ENCODE peak calls at places on chromosomes 6 and 20, in eight cellular contexts. One of them, this sample, is unnamed.

GRCh38 chr20:22905667-22906066 is 129.4 kb upstream of the SSTR4 start:
- DNase-seq in NCI-H2107: no peak
- DNase-seq in memory B cell: no peak
- DNase-seq in NB4: no peak
- DNase-seq in ELF-1: no peak
- DNase-seq in ACHN: no peak
- DNase-seq in activated CD4-positive, alpha-beta T cell treated with anti-CD3 and anti-CD28 coated beads for 36 hours: peak
- DNase-seq in AG08396: no peak
- DNase-seq in this sample: peak

GRCh38 chr6:156347251-156348049 is 429.7 kb upstream of the ARID1B start:
- DNase-seq in NCI-H2107: no peak
- DNase-seq in memory B cell: no peak
- DNase-seq in NB4: peak
- DNase-seq in ELF-1: no peak
- DNase-seq in ACHN: no peak
- DNase-seq in activated CD4-positive, alpha-beta T cell treated with anti-CD3 and anti-CD28 coated beads for 36 hours: no peak
- DNase-seq in AG08396: no peak
- DNase-seq in this sample: no peak

GRCh38 chr20:40670251-40670650 is 18.8 kb downstream of the MAFB start:
- DNase-seq in NCI-H2107: no peak
- DNase-seq in memory B cell: no peak
- DNase-seq in NB4: no peak
- DNase-seq in ELF-1: no peak
- DNase-seq in ACHN: no peak
- DNase-seq in activated CD4-positive, alpha-beta T cell treated with anti-CD3 and anti-CD28 coated beads for 36 hours: no peak
- DNase-seq in AG08396: no peak
- DNase-seq in this sample: no peak

GRCh38 chr6:83430606-83431544 is at the start of gene ME1:
- DNase-seq in NCI-H2107: peak
- DNase-seq in memory B cell: no peak
- DNase-seq in NB4: peak
- DNase-seq in ELF-1: peak
- DNase-seq in ACHN: peak
- DNase-seq in activated CD4-positive, alpha-beta T cell treated with anti-CD3 and anti-CD28 coated beads for 36 hours: peak
- DNase-seq in AG08396: peak
- DNase-seq in this sample: peak

GRCh38 chr20:56750430-56750829 is 121.3 kb downstream of the TFAP2C start:
- DNase-seq in NCI-H2107: no peak
- DNase-seq in memory B cell: no peak
- DNase-seq in NB4: no peak
- DNase-seq in ELF-1: peak
- DNase-seq in ACHN: no peak
- DNase-seq in activated CD4-positive, alpha-beta T cell treated with anti-CD3 and anti-CD28 coated beads for 36 hours: no peak
- DNase-seq in AG08396: no peak
- DNase-seq in this sample: no peak

GRCh38 chr6:42511803-42512422 is 51.9 kb upstream of the UBR2 start:
- DNase-seq in NCI-H2107: no peak
- DNase-seq in memory B cell: no peak
- DNase-seq in NB4: no peak
- DNase-seq in ELF-1: no peak
- DNase-seq in ACHN: peak
- DNase-seq in activated CD4-positive, alpha-beta T cell treated with anti-CD3 and anti-CD28 coated beads for 36 hours: no peak
- DNase-seq in AG08396: peak
- DNase-seq in this sample: peak

GRCh38 chr20:8227293-8227692 is 95.2 kb downstream of the PLCB1 start:
- DNase-seq in NCI-H2107: no peak
- DNase-seq in memory B cell: no peak
- DNase-seq in NB4: no peak
- DNase-seq in ELF-1: no peak
- DNase-seq in ACHN: no peak
- DNase-seq in activated CD4-positive, alpha-beta T cell treated with anti-CD3 and anti-CD28 coated beads for 36 hours: no peak
- DNase-seq in AG08396: no peak
- DNase-seq in this sample: no peak

GRCh38 chr6:73774311-73774766 is 78.3 kb downstream of the CD109 start:
- DNase-seq in NCI-H2107: no peak
- DNase-seq in memory B cell: no peak
- DNase-seq in NB4: peak
- DNase-seq in ELF-1: peak
- DNase-seq in ACHN: peak
- DNase-seq in activated CD4-positive, alpha-beta T cell treated with anti-CD3 and anti-CD28 coated beads for 36 hours: no peak
- DNase-seq in AG08396: peak
- DNase-seq in this sample: peak

GRCh38 chr6:46719099-46719498 is 16.1 kb downstream of the PLA2G7 start:
- DNase-seq in NCI-H2107: no peak
- DNase-seq in memory B cell: no peak
- DNase-seq in NB4: no peak
- DNase-seq in ELF-1: no peak
- DNase-seq in ACHN: no peak
- DNase-seq in activated CD4-positive, alpha-beta T cell treated with anti-CD3 and anti-CD28 coated beads for 36 hours: no peak
- DNase-seq in AG08396: no peak
- DNase-seq in this sample: no peak

GRCh38 chr20:31547017-31547675 is 32.9 kb downstream of the HM13 start:
- DNase-seq in NCI-H2107: no peak
- DNase-seq in memory B cell: peak
- DNase-seq in NB4: peak
- DNase-seq in ELF-1: peak
- DNase-seq in ACHN: no peak
- DNase-seq in activated CD4-positive, alpha-beta T cell treated with anti-CD3 and anti-CD28 coated beads for 36 hours: peak
- DNase-seq in AG08396: peak
- DNase-seq in this sample: peak

GRCh38 chr20:4519530-4519929 is 202.2 kb upstream of the PRND start:
- DNase-seq in NCI-H2107: no peak
- DNase-seq in memory B cell: no peak
- DNase-seq in NB4: peak
- DNase-seq in ELF-1: peak
- DNase-seq in ACHN: peak
- DNase-seq in activated CD4-positive, alpha-beta T cell treated with anti-CD3 and anti-CD28 coated beads for 36 hours: peak
- DNase-seq in AG08396: no peak
- DNase-seq in this sample: peak

GRCh38 chr6:150208606-150209352 is 65.9 kb downstream of the PPP1R14C start:
- DNase-seq in NCI-H2107: no peak
- DNase-seq in memory B cell: no peak
- DNase-seq in NB4: no peak
- DNase-seq in ELF-1: no peak
- DNase-seq in ACHN: no peak
- DNase-seq in activated CD4-positive, alpha-beta T cell treated with anti-CD3 and anti-CD28 coated beads for 36 hours: no peak
- DNase-seq in AG08396: no peak
- DNase-seq in this sample: peak

GRCh38 chr20:43925786-43926185 is 11.1 kb downstream of the TOX2 start:
- DNase-seq in NCI-H2107: no peak
- DNase-seq in memory B cell: no peak
- DNase-seq in NB4: peak
- DNase-seq in ELF-1: no peak
- DNase-seq in ACHN: no peak
- DNase-seq in activated CD4-positive, alpha-beta T cell treated with anti-CD3 and anti-CD28 coated beads for 36 hours: peak
- DNase-seq in AG08396: peak
- DNase-seq in this sample: no peak

GRCh38 chr20:1127840-1128239 is 9.4 kb downstream of the PSMF1 start:
- DNase-seq in NCI-H2107: no peak
- DNase-seq in memory B cell: no peak
- DNase-seq in NB4: no peak
- DNase-seq in ELF-1: no peak
- DNase-seq in ACHN: no peak
- DNase-seq in activated CD4-positive, alpha-beta T cell treated with anti-CD3 and anti-CD28 coated beads for 36 hours: no peak
- DNase-seq in AG08396: no peak
- DNase-seq in this sample: no peak

GRCh38 chr6:116392158-116393032 is 21.6 kb downstream of the DSE start:
- DNase-seq in NCI-H2107: no peak
- DNase-seq in memory B cell: peak
- DNase-seq in NB4: peak
- DNase-seq in ELF-1: no peak
- DNase-seq in ACHN: no peak
- DNase-seq in activated CD4-positive, alpha-beta T cell treated with anti-CD3 and anti-CD28 coated beads for 36 hours: no peak
- DNase-seq in AG08396: no peak
- DNase-seq in this sample: no peak

GRCh38 chr20:50468378-50468798 is 41.8 kb upstream of the PTPN1 start:
- DNase-seq in NCI-H2107: no peak
- DNase-seq in memory B cell: no peak
- DNase-seq in NB4: no peak
- DNase-seq in ELF-1: no peak
- DNase-seq in ACHN: no peak
- DNase-seq in activated CD4-positive, alpha-beta T cell treated with anti-CD3 and anti-CD28 coated beads for 36 hours: no peak
- DNase-seq in AG08396: no peak
- DNase-seq in this sample: no peak

GRCh38 chr6:88211446-88211845 is 45.3 kb upstream of the CNR1 start:
- DNase-seq in NCI-H2107: no peak
- DNase-seq in memory B cell: no peak
- DNase-seq in NB4: no peak
- DNase-seq in ELF-1: no peak
- DNase-seq in ACHN: no peak
- DNase-seq in activated CD4-positive, alpha-beta T cell treated with anti-CD3 and anti-CD28 coated beads for 36 hours: no peak
- DNase-seq in AG08396: no peak
- DNase-seq in this sample: no peak

GRCh38 chr20:48722002-48722731 is 105.6 kb downstream of the PREX1 start:
- DNase-seq in NCI-H2107: no peak
- DNase-seq in memory B cell: no peak
- DNase-seq in NB4: peak
- DNase-seq in ELF-1: no peak
- DNase-seq in ACHN: no peak
- DNase-seq in activated CD4-positive, alpha-beta T cell treated with anti-CD3 and anti-CD28 coated beads for 36 hours: no peak
- DNase-seq in AG08396: no peak
- DNase-seq in this sample: no peak

GRCh38 chr20:40739841-40740240 is 50.8 kb upstream of the MAFB start:
- DNase-seq in NCI-H2107: no peak
- DNase-seq in memory B cell: no peak
- DNase-seq in NB4: no peak
- DNase-seq in ELF-1: no peak
- DNase-seq in ACHN: no peak
- DNase-seq in activated CD4-positive, alpha-beta T cell treated with anti-CD3 and anti-CD28 coated beads for 36 hours: no peak
- DNase-seq in AG08396: no peak
- DNase-seq in this sample: no peak

GRCh38 chr20:23150304-23151007 is 64.3 kb upstream of the CD93 start:
- DNase-seq in NCI-H2107: no peak
- DNase-seq in memory B cell: no peak
- DNase-seq in NB4: no peak
- DNase-seq in ELF-1: no peak
- DNase-seq in ACHN: no peak
- DNase-seq in activated CD4-positive, alpha-beta T cell treated with anti-CD3 and anti-CD28 coated beads for 36 hours: no peak
- DNase-seq in AG08396: no peak
- DNase-seq in this sample: no peak

This sample was measured in osteoblast.